ENCODE peak calls at places on chromosomes 16 and 17, in four cellular contexts. F, C, I and O are unnamed samples.
A peak's percentile ranks its signal among the peaks of the same experiment; 100 is the strongest.

GRCh38 chr16:46885960-46886763 is 2.0 kb downstream of the GPT2 start:
- DNase-seq in F (peak; percentile 7), C (no peak), I (no peak), O (no peak)

GRCh38 chr16:66271074-66272060 is 95.1 kb upstream of the CDH5 start:
- DNase-seq in F (peak; percentile 80), C (no peak), I (no peak), O (no peak)

GRCh38 chr17:81396278-81396721 is 1.0 kb downstream of the BAHCC1 start:
- DNase-seq in F (no peak), C (no peak), I (no peak), O (no peak)

GRCh38 chr17:50219939-50220465 is 18.6 kb upstream of the COL1A1 start:
- DNase-seq in F (peak; percentile 90), C (peak; percentile 39), I (no peak), O (no peak)

GRCh38 chr16:52318259-52319008 is 228.5 kb downstream of the TOX3 start:
- DNase-seq in F (no peak), C (no peak), I (no peak), O (no peak)

GRCh38 chr17:80779961-80780380 is 211.7 kb upstream of the CHMP6 start:
- DNase-seq in F (peak; percentile 84), C (no peak), I (no peak), O (no peak)

GRCh38 chr16:526181-527014 is 1.1 kb upstream of the CAPN15 start:
- DNase-seq in F (peak; percentile 75), C (peak; percentile 18), I (no peak), O (no peak)

GRCh38 chr17:57600092-57600491 is 145.0 kb downstream of the CCDC182 start:
- DNase-seq in F (no peak), C (no peak), I (no peak), O (peak; percentile 34)

GRCh38 chr16:70476272-70477020 is 22.1 kb downstream of the FCSK start:
- DNase-seq in F (peak; percentile 77), C (peak; percentile 66), I (no peak), O (no peak)

GRCh38 chr16:78705694-78706093 is 606.2 kb downstream of the WWOX start:
- DNase-seq in F (no peak), C (no peak), I (no peak), O (no peak)

GRCh38 chr16:8730335-8730915 is 56.0 kb downstream of the ABAT start:
- DNase-seq in F (no peak), C (no peak), I (no peak), O (no peak)

GRCh38 chr17:53629188-53629587 is 193.5 kb upstream of the KIF2B start:
- DNase-seq in F (peak; percentile 20), C (peak; percentile 39), I (no peak), O (no peak)

GRCh38 chr16:23847938-23848337 is 12.2 kb downstream of the PRKCB start:
- DNase-seq in F (no peak), C (no peak), I (no peak), O (peak; percentile 60)

GRCh38 chr17:59154335-59154720 is 658 bp downstream of the SKA2 start:
- DNase-seq in F (peak; percentile 80), C (peak; percentile 67), I (no peak), O (no peak)

GRCh38 chr16:82081271-82081670 is 46.2 kb downstream of the HSD17B2 start:
- DNase-seq in F (no peak), C (no peak), I (no peak), O (no peak)

GRCh38 chr17:40463122-40463550 is 19.9 kb downstream of the IGFBP4 start:
- DNase-seq in F (peak; percentile 42), C (no peak), I (no peak), O (no peak)

GRCh38 chr17:32878211-32878610 is 1.3 kb upstream of the MYO1D start:
- DNase-seq in F (peak; percentile 98), C (peak; percentile 36), I (peak; percentile 92), O (no peak)